ENCODE peak calls at places on chromosomes 16 and 17, in nine cellular contexts. One of them, this sample, is unnamed.

GRCh38 chr16:47732122-47732805 is 271.1 kb downstream of the PHKB start:
- DNase-seq in NCI-H146: no peak
- DNase-seq in CD4-positive, alpha-beta memory T cell: no peak
- DNase-seq in HuH-7: no peak
- DNase-seq in left ventricle myocardium superior: no peak
- DNase-seq in mucosa of gallbladder: no peak
- DNase-seq in DMS153: no peak
- DNase-seq in cerebellum: no peak
- DNase-seq in Right ventricle myocardium superior: no peak
- DNase-seq in this sample: no peak

GRCh38 chr16:56643080-56643778 is 4.8 kb downstream of the MT1A start:
- DNase-seq in NCI-H146: no peak
- DNase-seq in CD4-positive, alpha-beta memory T cell: peak; percentile 65
- DNase-seq in HuH-7: peak; percentile 63
- DNase-seq in left ventricle myocardium superior: peak; percentile 82
- DNase-seq in mucosa of gallbladder: peak; percentile 69
- DNase-seq in DMS153: peak; percentile 67
- DNase-seq in cerebellum: peak; percentile 44
- DNase-seq in Right ventricle myocardium superior: peak; percentile 85
- DNase-seq in this sample: peak; percentile 35

GRCh38 chr16:81409016-81409556 is 35.5 kb upstream of the CMIP start:
- DNase-seq in NCI-H146: no peak
- DNase-seq in CD4-positive, alpha-beta memory T cell: no peak
- DNase-seq in HuH-7: no peak
- DNase-seq in left ventricle myocardium superior: no peak
- DNase-seq in mucosa of gallbladder: no peak
- DNase-seq in DMS153: no peak
- DNase-seq in cerebellum: no peak
- DNase-seq in Right ventricle myocardium superior: no peak
- DNase-seq in this sample: no peak

GRCh38 chr16:30068750-30069574 is 3.4 kb downstream of the ALDOA start:
- DNase-seq in NCI-H146: no peak
- DNase-seq in CD4-positive, alpha-beta memory T cell: peak; percentile 63
- DNase-seq in HuH-7: no peak
- DNase-seq in left ventricle myocardium superior: peak; percentile 40
- DNase-seq in mucosa of gallbladder: no peak
- DNase-seq in DMS153: no peak
- DNase-seq in cerebellum: no peak
- DNase-seq in Right ventricle myocardium superior: no peak
- DNase-seq in this sample: no peak

GRCh38 chr16:82091225-82091624 is 56.2 kb downstream of the HSD17B2 start:
- DNase-seq in NCI-H146: no peak
- DNase-seq in CD4-positive, alpha-beta memory T cell: no peak
- DNase-seq in HuH-7: no peak
- DNase-seq in left ventricle myocardium superior: no peak
- DNase-seq in mucosa of gallbladder: no peak
- DNase-seq in DMS153: no peak
- DNase-seq in cerebellum: no peak
- DNase-seq in Right ventricle myocardium superior: no peak
- DNase-seq in this sample: no peak

GRCh38 chr17:51189628-51190027 is 23.4 kb downstream of the NME2 start:
- DNase-seq in NCI-H146: no peak
- DNase-seq in CD4-positive, alpha-beta memory T cell: no peak
- DNase-seq in HuH-7: no peak
- DNase-seq in left ventricle myocardium superior: no peak
- DNase-seq in mucosa of gallbladder: no peak
- DNase-seq in DMS153: no peak
- DNase-seq in cerebellum: no peak
- DNase-seq in Right ventricle myocardium superior: no peak
- DNase-seq in this sample: no peak

GRCh38 chr16:82694239-82694874 is 67.6 kb downstream of the CDH13 start:
- DNase-seq in NCI-H146: no peak
- DNase-seq in CD4-positive, alpha-beta memory T cell: no peak
- DNase-seq in HuH-7: no peak
- DNase-seq in left ventricle myocardium superior: no peak
- DNase-seq in mucosa of gallbladder: no peak
- DNase-seq in DMS153: no peak
- DNase-seq in cerebellum: no peak
- DNase-seq in Right ventricle myocardium superior: no peak
- DNase-seq in this sample: no peak

GRCh38 chr17:29617125-29617480 is 5.6 kb downstream of the CORO6 start:
- DNase-seq in NCI-H146: peak; percentile 86
- DNase-seq in CD4-positive, alpha-beta memory T cell: peak; percentile 91
- DNase-seq in HuH-7: peak; percentile 99
- DNase-seq in left ventricle myocardium superior: peak; percentile 82
- DNase-seq in mucosa of gallbladder: peak; percentile 81
- DNase-seq in DMS153: peak; percentile 84
- DNase-seq in cerebellum: no peak
- DNase-seq in Right ventricle myocardium superior: peak; percentile 88
- DNase-seq in this sample: peak; percentile 82

GRCh38 chr17:13593021-13593751 is 8.5 kb downstream of the HS3ST3A1 start:
- DNase-seq in NCI-H146: no peak
- DNase-seq in CD4-positive, alpha-beta memory T cell: no peak
- DNase-seq in HuH-7: no peak
- DNase-seq in left ventricle myocardium superior: no peak
- DNase-seq in mucosa of gallbladder: no peak
- DNase-seq in DMS153: no peak
- DNase-seq in cerebellum: no peak
- DNase-seq in Right ventricle myocardium superior: no peak
- DNase-seq in this sample: no peak

GRCh38 chr17:40548982-40549680 is 16.1 kb downstream of the CCR7 start:
- DNase-seq in NCI-H146: peak; percentile 65
- DNase-seq in CD4-positive, alpha-beta memory T cell: no peak
- DNase-seq in HuH-7: peak; percentile 64
- DNase-seq in left ventricle myocardium superior: no peak
- DNase-seq in mucosa of gallbladder: peak; percentile 81
- DNase-seq in DMS153: peak; percentile 78
- DNase-seq in cerebellum: no peak
- DNase-seq in Right ventricle myocardium superior: no peak
- DNase-seq in this sample: no peak

GRCh38 chr16:31129568-31130335 is 5.8 kb downstream of the PRSS8 start:
- DNase-seq in NCI-H146: no peak
- DNase-seq in CD4-positive, alpha-beta memory T cell: no peak
- DNase-seq in HuH-7: no peak
- DNase-seq in left ventricle myocardium superior: peak; percentile 81
- DNase-seq in mucosa of gallbladder: no peak
- DNase-seq in DMS153: no peak
- DNase-seq in cerebellum: no peak
- DNase-seq in Right ventricle myocardium superior: peak; percentile 82
- DNase-seq in this sample: no peak

GRCh38 chr17:29574732-29575510 is 6.4 kb downstream of the TP53I13 start:
- DNase-seq in NCI-H146: no peak
- DNase-seq in CD4-positive, alpha-beta memory T cell: no peak
- DNase-seq in HuH-7: peak; percentile 94
- DNase-seq in left ventricle myocardium superior: peak; percentile 36
- DNase-seq in mucosa of gallbladder: peak; percentile 80
- DNase-seq in DMS153: no peak
- DNase-seq in cerebellum: no peak
- DNase-seq in Right ventricle myocardium superior: no peak
- DNase-seq in this sample: no peak

GRCh38 chr17:27530791-27531391 is 74.6 kb downstream of the KSR1 start:
- DNase-seq in NCI-H146: no peak
- DNase-seq in CD4-positive, alpha-beta memory T cell: no peak
- DNase-seq in HuH-7: no peak
- DNase-seq in left ventricle myocardium superior: no peak
- DNase-seq in mucosa of gallbladder: no peak
- DNase-seq in DMS153: peak; percentile 89
- DNase-seq in cerebellum: no peak
- DNase-seq in Right ventricle myocardium superior: no peak
- DNase-seq in this sample: peak; percentile 16

GRCh38 chr17:76265624-76266243 is 586 bp downstream of the UBALD2 start:
- DNase-seq in NCI-H146: peak; percentile 56
- DNase-seq in CD4-positive, alpha-beta memory T cell: peak; percentile 68
- DNase-seq in HuH-7: peak; percentile 70
- DNase-seq in left ventricle myocardium superior: peak; percentile 84
- DNase-seq in mucosa of gallbladder: peak; percentile 60
- DNase-seq in DMS153: no peak
- DNase-seq in cerebellum: peak; percentile 48
- DNase-seq in Right ventricle myocardium superior: peak; percentile 86
- DNase-seq in this sample: no peak

GRCh38 chr17:75824050-75824552 is 20.1 kb downstream of the UNC13D start:
- DNase-seq in NCI-H146: no peak
- DNase-seq in CD4-positive, alpha-beta memory T cell: no peak
- DNase-seq in HuH-7: no peak
- DNase-seq in left ventricle myocardium superior: no peak
- DNase-seq in mucosa of gallbladder: no peak
- DNase-seq in DMS153: no peak
- DNase-seq in cerebellum: peak; percentile 73
- DNase-seq in Right ventricle myocardium superior: no peak
- DNase-seq in this sample: no peak

GRCh38 chr17:76378548-76379274 is 5.7 kb upstream of the SPHK1 start:
- DNase-seq in NCI-H146: no peak
- DNase-seq in CD4-positive, alpha-beta memory T cell: no peak
- DNase-seq in HuH-7: no peak
- DNase-seq in left ventricle myocardium superior: no peak
- DNase-seq in mucosa of gallbladder: no peak
- DNase-seq in DMS153: no peak
- DNase-seq in cerebellum: no peak
- DNase-seq in Right ventricle myocardium superior: no peak
- DNase-seq in this sample: no peak

GRCh38 chr16:21264226-21265036 is 13.7 kb downstream of the CRYM start:
- DNase-seq in NCI-H146: no peak
- DNase-seq in CD4-positive, alpha-beta memory T cell: no peak
- DNase-seq in HuH-7: peak; percentile 38
- DNase-seq in left ventricle myocardium superior: peak; percentile 62
- DNase-seq in mucosa of gallbladder: no peak
- DNase-seq in DMS153: peak; percentile 12
- DNase-seq in cerebellum: peak; percentile 77
- DNase-seq in Right ventricle myocardium superior: peak; percentile 58
- DNase-seq in this sample: no peak

GRCh38 chr16:24178496-24178895 is 77.6 kb upstream of the CACNG3 start:
- DNase-seq in NCI-H146: no peak
- DNase-seq in CD4-positive, alpha-beta memory T cell: no peak
- DNase-seq in HuH-7: no peak
- DNase-seq in left ventricle myocardium superior: no peak
- DNase-seq in mucosa of gallbladder: no peak
- DNase-seq in DMS153: no peak
- DNase-seq in cerebellum: no peak
- DNase-seq in Right ventricle myocardium superior: no peak
- DNase-seq in this sample: no peak

GRCh38 chr17:2796164-2797140 is at the start of gene RAP1GAP2:
- DNase-seq in NCI-H146: no peak
- DNase-seq in CD4-positive, alpha-beta memory T cell: peak; percentile 81
- DNase-seq in HuH-7: no peak
- DNase-seq in left ventricle myocardium superior: peak; percentile 76
- DNase-seq in mucosa of gallbladder: peak; percentile 29
- DNase-seq in DMS153: no peak
- DNase-seq in cerebellum: no peak
- DNase-seq in Right ventricle myocardium superior: peak; percentile 85
- DNase-seq in this sample: no peak

GRCh38 chr17:48384164-48384563 is 45.9 kb downstream of the SKAP1 start:
- DNase-seq in NCI-H146: no peak
- DNase-seq in CD4-positive, alpha-beta memory T cell: no peak
- DNase-seq in HuH-7: no peak
- DNase-seq in left ventricle myocardium superior: no peak
- DNase-seq in mucosa of gallbladder: no peak
- DNase-seq in DMS153: no peak
- DNase-seq in cerebellum: no peak
- DNase-seq in Right ventricle myocardium superior: no peak
- DNase-seq in this sample: no peak

GRCh38 chr16:67305216-67306071 is 21.1 kb downstream of the KCTD19 start:
- DNase-seq in NCI-H146: no peak
- DNase-seq in CD4-positive, alpha-beta memory T cell: no peak
- DNase-seq in HuH-7: no peak
- DNase-seq in left ventricle myocardium superior: no peak
- DNase-seq in mucosa of gallbladder: no peak
- DNase-seq in DMS153: no peak
- DNase-seq in cerebellum: no peak
- DNase-seq in Right ventricle myocardium superior: no peak
- DNase-seq in this sample: no peak

GRCh38 chr16:3514621-3515020 is 13.8 kb downstream of the CLUAP1 start:
- DNase-seq in NCI-H146: no peak
- DNase-seq in CD4-positive, alpha-beta memory T cell: no peak
- DNase-seq in HuH-7: no peak
- DNase-seq in left ventricle myocardium superior: no peak
- DNase-seq in mucosa of gallbladder: no peak
- DNase-seq in DMS153: no peak
- DNase-seq in cerebellum: no peak
- DNase-seq in Right ventricle myocardium superior: no peak
- DNase-seq in this sample: no peak